ENCODE peak calls at places on chromosomes 3 and 15, in seven cellular contexts. H is PC-3, K is NB4, F is pancreas, I is astrocyte of the spinal cord, Q is HFF-Myc, X is SK-N-SH. M is an unnamed sample.

GRCh38 chr3:171049831-171050444 is 23.4 kb upstream of the SLC2A2 start:
- DNase-seq in F (peak; percentile 22), K (peak; percentile 58), Q (peak; percentile 24), X (peak; percentile 63), H (peak; percentile 81), I (peak; percentile 50), M (no peak)

GRCh38 chr15:65071381-65071811 is 3.6 kb upstream of the RASL12 start:
- DNase-seq in I (no peak), X (no peak), K (no peak), Q (no peak), F (no peak), H (no peak), M (no peak)

GRCh38 chr15:76903251-76903681 is 1.9 kb downstream of the SCAPER start:
- DNase-seq in K (peak; percentile 80), X (peak; percentile 50), I (peak; percentile 9), F (no peak), H (peak; percentile 24), Q (no peak), M (no peak)

GRCh38 chr3:14628406-14628805 is 23.2 kb upstream of the CCDC174 start:
- DNase-seq in F (no peak), X (no peak), H (no peak), I (no peak), K (peak; percentile 39), Q (no peak), M (no peak)

GRCh38 chr3:51819709-51820406 is 40.8 kb upstream of the IQCF6 start:
- DNase-seq in H (peak; percentile 11), F (no peak), I (no peak), K (peak; percentile 46), Q (no peak), X (no peak), M (no peak)

GRCh38 chr3:180329847-180330246 is 272.1 kb upstream of the TTC14 start:
- DNase-seq in K (no peak), F (no peak), Q (no peak), X (no peak), I (no peak), H (peak; percentile 30), M (no peak)

GRCh38 chr15:83653639-83654378 is at the start of gene ADAMTSL3:
- DNase-seq in Q (no peak), X (peak; percentile 62), F (peak; percentile 84), K (no peak), I (peak; percentile 11), H (peak; percentile 74), M (no peak)

GRCh38 chr15:25501828-25502446 is 63.1 kb upstream of the UBE3A start:
- DNase-seq in Q (peak; percentile 20), F (no peak), K (peak; percentile 48), I (peak; percentile 31), X (peak; percentile 20), H (peak; percentile 61), M (no peak)

GRCh38 chr15:68057089-68057488 is 3.0 kb downstream of the PIAS1 start:
- DNase-seq in F (no peak), H (no peak), I (no peak), Q (no peak), K (no peak), X (no peak), M (no peak)

GRCh38 chr3:42745776-42746454 is 27.1 kb downstream of the CCDC13 start:
- DNase-seq in F (no peak), I (no peak), H (peak; percentile 12), K (no peak), Q (no peak), X (no peak), M (no peak)

GRCh38 chr15:48475600-48476395 is 144.6 kb downstream of the DUT start:
- DNase-seq in X (no peak), Q (no peak), H (no peak), I (no peak), F (no peak), K (no peak), M (no peak)

GRCh38 chr3:16151109-16151508 is 23.4 kb upstream of the GALNT15 start:
- DNase-seq in H (peak; percentile 44), F (no peak), Q (no peak), X (no peak), K (no peak), I (peak; percentile 86), M (no peak)

GRCh38 chr3:16511561-16512434 is 1.7 kb downstream of the RFTN1 start:
- DNase-seq in K (peak; percentile 74), F (no peak), I (peak; percentile 89), H (no peak), X (no peak), Q (no peak), M (peak; percentile 64)

GRCh38 chr3:108159865-108160264 is 62.4 kb downstream of the IFT57 start:
- DNase-seq in I (peak; percentile 46), H (peak; percentile 80), Q (peak; percentile 40), X (no peak), F (no peak), K (no peak), M (no peak)

GRCh38 chr3:159619341-159619885 is 369.2 kb upstream of the IL12A start:
- DNase-seq in K (no peak), Q (no peak), F (no peak), I (peak; percentile 75), H (peak; percentile 79), X (no peak), M (no peak)

GRCh38 chr3:159620281-159620680 is 368.4 kb upstream of the IL12A start:
- DNase-seq in K (no peak), I (peak; percentile 28), X (no peak), H (no peak), Q (no peak), F (no peak), M (no peak)

GRCh38 chr3:159620873-159621272 is 367.8 kb upstream of the IL12A start:
- DNase-seq in K (no peak), X (no peak), Q (no peak), F (no peak), H (peak; percentile 93), I (peak; percentile 73), M (no peak)

GRCh38 chr3:159616234-159616825 is 372.3 kb upstream of the IL12A start:
- DNase-seq in H (peak; percentile 78), K (no peak), F (no peak), X (no peak), I (peak; percentile 54), Q (no peak), M (no peak)
- TF ChIP-seq CTCF in H (peak; percentile 70), K (no peak), F (no peak), X (peak; percentile 76), I (peak; percentile 69), Q (peak; percentile 59), M (no peak)

DNA sequence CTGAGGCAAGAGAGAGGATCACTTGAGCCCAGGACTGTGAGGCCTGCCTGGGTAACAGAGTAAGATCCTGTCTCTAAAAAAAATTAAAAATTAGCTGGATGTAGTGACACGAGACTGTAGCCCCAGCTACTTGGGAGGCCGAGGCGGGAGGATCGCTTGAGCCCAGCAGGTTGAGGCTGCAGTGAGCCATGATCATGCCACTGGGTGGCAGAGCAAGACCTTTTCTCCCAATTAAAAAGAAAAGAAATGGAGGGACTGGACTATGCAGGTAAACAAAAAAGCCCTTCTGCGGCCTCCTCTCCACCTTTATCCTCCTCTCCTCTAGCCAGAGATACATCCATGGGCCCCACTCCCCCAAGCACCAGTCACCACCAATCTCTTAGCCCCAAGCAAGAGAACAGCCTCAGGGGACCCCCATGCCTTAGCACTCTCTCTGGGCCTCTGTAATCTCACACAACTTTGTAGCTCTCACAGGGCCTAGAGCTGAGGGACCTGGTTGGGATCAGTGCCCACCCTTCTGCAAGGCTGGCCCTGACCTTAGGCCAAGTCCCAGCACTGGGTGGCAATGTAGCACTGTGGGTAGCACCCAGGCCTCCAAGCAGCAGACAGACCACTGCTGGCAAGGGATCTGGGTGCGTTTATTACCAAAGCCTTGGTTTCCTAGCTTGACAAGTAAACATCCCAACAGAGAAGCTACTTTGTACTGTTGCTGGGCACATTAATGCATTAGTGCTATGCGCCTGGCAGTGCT is 43.4 kb downstream of the FAM174B start:
- DNase-seq in X (peak; percentile 61), K (no peak), F (no peak), I (no peak), H (no peak), Q (no peak), M (no peak)
- TF ChIP-seq CTCF in X (no peak), K (no peak), F (no peak), I (no peak), H (peak; percentile 18), Q (no peak), M (no peak)

DNA sequence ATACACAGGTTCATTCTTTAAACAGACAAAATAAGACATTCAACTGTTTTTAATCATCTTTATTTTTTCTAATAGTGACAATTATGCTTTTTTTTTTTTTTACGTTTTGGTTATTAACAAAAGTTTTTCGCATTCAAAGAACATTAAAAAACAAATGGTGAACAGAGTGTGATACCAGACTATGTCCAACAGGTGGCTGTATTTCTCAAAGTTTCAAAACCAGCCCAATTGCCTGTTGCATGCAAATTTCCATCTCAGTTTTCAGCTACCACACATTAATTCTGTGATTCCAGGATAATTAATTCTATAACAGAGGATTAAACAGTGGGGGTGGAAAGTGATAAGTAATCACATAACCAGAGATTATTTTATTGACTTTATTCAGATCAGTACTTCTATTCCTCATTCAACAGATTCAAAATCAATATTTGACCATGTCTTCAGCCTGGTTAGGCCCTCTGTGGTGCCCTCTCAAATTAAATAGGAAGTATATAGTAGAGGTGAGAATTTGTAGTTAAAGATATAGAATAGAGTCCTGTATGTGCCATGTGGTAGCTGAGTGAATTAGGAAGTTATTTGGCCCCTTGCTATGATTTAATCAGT is 122.2 kb upstream of the DCBLD2 start:
- DNase-seq in X (peak; percentile 36), Q (peak; percentile 20), H (peak; percentile 73), F (no peak), I (peak; percentile 56), K (peak; percentile 37), M (no peak)
- TF ChIP-seq CTCF in X (peak; percentile 81), Q (peak; percentile 42), H (peak; percentile 91), F (no peak), I (peak; percentile 60), K (peak; percentile 38), M (no peak)

GRCh38 chr15:59158701-59159034 is 48.0 kb upstream of the LDHAL6B start:
- DNase-seq in X (no peak), H (no peak), K (peak; percentile 17), F (no peak), Q (no peak), I (no peak), M (no peak)

GRCh38 chr15:59157398-59157797 is 49.2 kb upstream of the LDHAL6B start:
- DNase-seq in K (no peak), Q (no peak), I (no peak), H (no peak), F (no peak), X (no peak), M (no peak)

GRCh38 chr15:59159210-59159609 is 47.4 kb upstream of the LDHAL6B start:
- DNase-seq in X (no peak), Q (no peak), F (no peak), K (no peak), H (no peak), I (no peak), M (no peak)

GRCh38 chr15:59157840-59158700 is 48.6 kb upstream of the LDHAL6B start:
- DNase-seq in I (no peak), H (no peak), F (no peak), Q (no peak), X (no peak), K (no peak), M (no peak)

DNA sequence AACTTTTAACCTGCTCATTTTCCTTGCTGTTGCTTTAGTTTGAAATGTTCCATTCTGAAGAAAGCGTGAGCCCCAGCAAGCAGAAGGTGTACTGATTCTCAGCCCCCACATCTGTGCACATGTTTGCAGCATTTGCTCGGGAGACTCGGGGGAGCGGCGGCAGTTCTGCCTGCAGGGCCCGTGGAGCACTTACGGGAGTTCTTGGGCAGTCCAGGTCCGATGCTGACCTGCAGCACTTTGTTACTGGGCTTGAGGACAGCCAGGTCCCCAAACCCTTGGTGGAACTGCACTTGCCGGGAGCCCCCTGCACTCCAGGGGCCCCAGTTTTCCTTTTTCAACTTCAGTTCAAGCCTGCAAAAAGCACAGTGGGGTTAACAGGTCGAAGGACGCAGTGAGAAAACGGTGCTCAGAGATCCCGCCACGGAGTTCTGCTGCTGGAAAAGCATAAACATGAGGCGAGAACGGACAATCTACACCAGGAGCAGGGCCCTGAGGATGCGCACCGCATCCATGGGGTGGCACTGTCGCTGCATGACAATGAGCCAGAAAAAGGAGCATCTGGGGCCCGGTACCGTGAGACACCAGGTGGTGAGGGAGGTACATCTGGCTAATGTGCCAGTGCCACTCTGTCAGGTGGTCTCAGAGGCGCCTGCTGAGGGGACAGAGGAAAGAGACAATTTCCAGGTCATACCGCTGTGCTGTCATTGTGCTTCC is 45.6 kb upstream of the LDHAL6B start:
- DNase-seq in X (peak; percentile 72), Q (no peak), I (no peak), H (peak; percentile 49), F (no peak), K (peak; percentile 24), M (no peak)
- TF ChIP-seq CTCF in X (peak; percentile 65), Q (peak; percentile 69), I (peak; percentile 64), H (peak; percentile 69), F (no peak), K (peak; percentile 43), M (no peak)

M was measured in activated B cell treated with CpG ODN at 0.5 μM for 24 hours.